ENCODE peak calls at places on chromosome 1, in eight cellular contexts. M, R, A, C, N, L, G and S are unnamed samples.

GRCh38 chr1:71298633-71299032 is 217.8 kb upstream of the ZRANB2 start:
- DNase-seq in M (no peak), R (no peak), A (no peak), C (no peak), N (no peak), L (no peak), G (no peak), S (no peak)

GRCh38 chr1:224390517-224390916 is 33.8 kb downstream of the CNIH4 start:
- DNase-seq in M (no peak), R (no peak), A (no peak), C (no peak), N (no peak), L (no peak), G (no peak), S (no peak)

GRCh38 chr1:22848374-22848773 is 124.3 kb downstream of the LACTBL1 start:
- DNase-seq in M (no peak), R (no peak), A (no peak), C (no peak), N (no peak), L (peak), G (no peak), S (no peak)

GRCh38 chr1:119516680-119517079 is 9.7 kb downstream of the HSD3B1 start:
- DNase-seq in M (no peak), R (no peak), A (no peak), C (no peak), N (no peak), L (no peak), G (no peak), S (no peak)

GRCh38 chr1:2526824-2527552 is 592 bp upstream of the PANK4 start:
- DNase-seq in M (no peak), R (peak), A (peak), C (peak), N (peak), L (peak), G (no peak), S (no peak)

GRCh38 chr1:9589144-9589718 is 520 bp downstream of the TMEM201 start:
- DNase-seq in M (no peak), R (no peak), A (peak), C (peak), N (no peak), L (peak), G (peak), S (peak)

GRCh38 chr1:43545686-43546387 is 15.2 kb downstream of the PTPRF start:
- DNase-seq in M (no peak), R (peak), A (peak), C (peak), N (no peak), L (no peak), G (no peak), S (no peak)

GRCh38 chr1:225477296-225477911 is 49.6 kb upstream of the LBR start:
- DNase-seq in M (peak), R (no peak), A (no peak), C (no peak), N (no peak), L (no peak), G (no peak), S (no peak)

GRCh38 chr1:176745945-176746344 is 283.0 kb downstream of the PAPPA2 start:
- DNase-seq in M (no peak), R (no peak), A (peak), C (no peak), N (no peak), L (no peak), G (no peak), S (no peak)

GRCh38 chr1:153538315-153538821 is 2.4 kb downstream of the S100A5 start:
- DNase-seq in M (no peak), R (peak), A (no peak), C (peak), N (no peak), L (no peak), G (no peak), S (no peak)

GRCh38 chr1:167697667-167698141 is 24.1 kb upstream of the MPZL1 start:
- DNase-seq in M (no peak), R (peak), A (no peak), C (no peak), N (no peak), L (no peak), G (no peak), S (no peak)

GRCh38 chr1:7785108-7785507 is 1.0 kb downstream of the PER3 start:
- DNase-seq in M (no peak), R (no peak), A (no peak), C (no peak), N (no peak), L (no peak), G (no peak), S (no peak)

GRCh38 chr1:91803847-91804545 is 82.0 kb downstream of the TGFBR3 start:
- DNase-seq in M (no peak), R (no peak), A (peak), C (no peak), N (peak), L (no peak), G (peak), S (peak)

GRCh38 chr1:91804546-91805023 is 81.4 kb downstream of the TGFBR3 start:
- DNase-seq in M (no peak), R (no peak), A (peak), C (no peak), N (no peak), L (peak), G (peak), S (peak)

GRCh38 chr1:91806146-91806545 is 79.8 kb downstream of the TGFBR3 start:
- DNase-seq in M (no peak), R (no peak), A (no peak), C (no peak), N (no peak), L (no peak), G (no peak), S (no peak)

GRCh38 chr1:91806777-91807700 is 78.9 kb downstream of the TGFBR3 start:
- DNase-seq in M (no peak), R (no peak), A (no peak), C (no peak), N (no peak), L (peak), G (no peak), S (no peak)

GRCh38 chr1:91805343-91805801 is 80.6 kb downstream of the TGFBR3 start:
- DNase-seq in M (no peak), R (no peak), A (no peak), C (no peak), N (no peak), L (peak), G (no peak), S (peak)
- TF ChIP-seq CTCF in M (peak), R (no peak), A (no peak), C (no peak), N (no peak), L (no peak), G (no peak), S (no peak)

DNA sequence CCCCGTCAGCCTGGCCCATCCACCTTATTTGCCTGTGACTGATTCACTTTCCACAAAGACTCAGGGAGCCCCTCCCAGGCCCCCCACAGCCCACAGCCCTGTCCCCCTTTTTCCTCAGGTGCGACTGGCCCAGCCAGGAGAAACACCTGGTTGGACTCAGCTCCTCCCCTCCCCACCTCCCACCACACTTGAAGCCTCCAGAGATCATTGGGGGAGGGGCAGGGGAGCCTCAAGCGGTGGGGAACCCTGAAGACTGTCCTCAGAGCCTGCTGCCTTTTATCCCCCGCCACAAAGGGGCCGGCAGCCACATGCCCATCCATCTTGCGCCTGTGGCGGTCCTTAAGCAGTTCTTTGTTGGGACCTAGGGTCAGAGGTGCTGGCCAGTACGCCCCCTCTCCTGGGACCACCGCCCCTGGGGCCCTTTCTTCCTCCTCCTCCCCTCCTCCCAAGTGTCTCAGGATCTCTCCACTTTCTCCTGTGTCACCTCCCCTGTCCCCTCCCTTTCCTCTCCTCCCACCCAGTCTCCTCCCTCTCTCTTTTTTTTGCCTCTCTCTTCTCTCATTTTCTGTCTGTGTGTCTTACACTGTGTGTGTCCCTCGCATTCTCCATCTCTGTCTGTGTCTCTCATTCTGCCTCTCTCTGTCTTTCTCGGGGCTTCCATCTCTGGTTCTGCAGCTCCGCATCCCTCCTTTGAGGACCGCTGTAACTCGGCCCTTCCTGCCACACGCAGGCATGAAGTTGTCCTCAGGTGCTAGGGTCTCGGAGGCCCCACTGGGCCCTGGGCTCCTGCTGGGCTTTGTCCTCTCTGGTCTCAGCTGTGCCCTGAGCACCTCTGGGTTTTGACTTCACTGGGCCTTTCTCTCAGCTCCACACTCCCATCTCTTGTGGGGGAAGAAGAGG is 12.2 kb downstream of the CRABP2 start:
- DNase-seq in M (no peak), R (no peak), A (peak), C (peak), N (no peak), L (peak), G (no peak), S (no peak)
- TF ChIP-seq CTCF in M (no peak), R (no peak), A (no peak), C (no peak), N (no peak), L (no peak), G (no peak), S (no peak)

GRCh38 chr1:192506741-192507155 is 68.8 kb upstream of the RGS1 start:
- DNase-seq in M (no peak), R (no peak), A (peak), C (peak), N (peak), L (peak), G (no peak), S (no peak)
- TF ChIP-seq CTCF in M (peak), R (no peak), A (peak), C (peak), N (peak), L (peak), G (no peak), S (peak)

DNA sequence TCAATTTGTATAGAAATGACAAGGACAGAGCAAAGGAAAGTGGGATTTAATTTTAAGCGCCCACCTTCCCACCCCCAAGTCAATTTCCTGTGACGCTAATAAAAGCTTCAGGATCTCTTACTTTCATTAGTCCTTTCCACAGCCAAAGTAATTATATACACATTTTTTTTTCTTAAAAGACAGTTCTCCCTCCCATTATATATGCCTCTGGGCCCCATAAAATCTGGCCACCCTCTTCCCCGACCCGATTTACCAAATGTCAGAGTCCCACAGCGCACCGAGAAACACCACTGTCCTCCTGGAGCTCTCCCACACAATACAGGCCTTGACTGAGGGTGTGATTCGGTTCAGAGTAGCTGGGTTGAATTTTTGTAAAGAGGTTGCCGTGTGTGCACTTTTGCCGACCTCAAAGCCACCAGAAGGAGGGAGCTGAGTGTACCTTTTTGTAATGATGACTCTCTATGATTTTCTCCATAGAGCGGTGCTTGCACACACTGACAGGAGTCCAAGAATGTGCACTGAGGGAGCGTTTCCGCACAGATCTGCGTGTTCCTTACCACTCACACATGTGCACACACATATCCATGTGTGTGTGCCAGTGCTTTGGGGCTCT is 26.2 kb upstream of the IL10 start:
- DNase-seq in M (no peak), R (no peak), A (no peak), C (no peak), N (no peak), L (no peak), G (no peak), S (no peak)
- TF ChIP-seq CTCF in M (peak), R (no peak), A (no peak), C (no peak), N (no peak), L (no peak), G (peak), S (no peak)

GRCh38 chr1:40266786-40267535 is 8.9 kb downstream of the ZMPSTE24 start:
- DNase-seq in M (no peak), R (no peak), A (no peak), C (no peak), N (no peak), L (no peak), G (no peak), S (no peak)
- TF ChIP-seq CTCF in M (no peak), R (no peak), A (no peak), C (no peak), N (no peak), L (no peak), G (no peak), S (no peak)

GRCh38 chr1:110743397-110743796 is 68.7 kb upstream of the KCNA3 start:
- DNase-seq in M (no peak), R (no peak), A (no peak), C (no peak), N (no peak), L (no peak), G (no peak), S (no peak)
- TF ChIP-seq CTCF in M (no peak), R (no peak), A (no peak), C (no peak), N (no peak), L (no peak), G (no peak), S (no peak)

GRCh38 chr1:208479435-208479834 is 235.3 kb upstream of the PLXNA2 start:
- DNase-seq in M (no peak), R (no peak), A (no peak), C (no peak), N (no peak), L (no peak), G (no peak), S (no peak)

GRCh38 chr1:208475449-208475848 is 231.3 kb upstream of the PLXNA2 start:
- DNase-seq in M (no peak), R (peak), A (no peak), C (no peak), N (no peak), L (peak), G (no peak), S (no peak)

GRCh38 chr1:208476825-208477170 is 232.6 kb upstream of the PLXNA2 start:
- DNase-seq in M (no peak), R (no peak), A (no peak), C (no peak), N (no peak), L (no peak), G (no peak), S (no peak)

GRCh38 chr1:208475951-208476824 is 232.0 kb upstream of the PLXNA2 start:
- DNase-seq in M (no peak), R (no peak), A (no peak), C (peak), N (no peak), L (peak), G (no peak), S (no peak)
- TF ChIP-seq CTCF in M (no peak), R (no peak), A (no peak), C (peak), N (no peak), L (no peak), G (no peak), S (no peak)

GRCh38 chr1:67768480-67768879 is 64.8 kb downstream of the GNG12 start:
- DNase-seq in M (no peak), R (no peak), A (no peak), C (no peak), N (no peak), L (no peak), G (no peak), S (no peak)

GRCh38 chr1:67771776-67772175 is 61.5 kb downstream of the GNG12 start:
- DNase-seq in M (no peak), R (no peak), A (no peak), C (no peak), N (no peak), L (no peak), G (no peak), S (no peak)

GRCh38 chr1:67773462-67773861 is 59.8 kb downstream of the GNG12 start:
- DNase-seq in M (no peak), R (no peak), A (no peak), C (no peak), N (no peak), L (no peak), G (no peak), S (no peak)

GRCh38 chr1:67769633-67770256 is 63.5 kb downstream of the GNG12 start:
- DNase-seq in M (no peak), R (no peak), A (no peak), C (no peak), N (no peak), L (no peak), G (no peak), S (no peak)

GRCh38 chr1:67771152-67771551 is 62.1 kb downstream of the GNG12 start:
- DNase-seq in M (no peak), R (no peak), A (no peak), C (no peak), N (no peak), L (peak), G (no peak), S (no peak)
- TF ChIP-seq CTCF in M (no peak), R (no peak), A (no peak), C (peak), N (no peak), L (peak), G (no peak), S (no peak)